ENCODE peak calls at places on chromosomes 6 and 20, in nine cellular contexts. C, R, Z, I, G, J, K, L and N are unnamed samples.

GRCh38 chr20:44552039-44552438 is 30.2 kb upstream of the SERINC3 start:
- DNase-seq in C (no peak), R (no peak), Z (no peak), I (no peak), G (no peak), J (no peak), K (no peak), L (no peak), N (no peak)

GRCh38 chr6:36445651-36446050 is 2.9 kb downstream of the KCTD20 start:
- DNase-seq in C (no peak), R (no peak), Z (no peak), I (no peak), G (no peak), J (no peak), K (no peak), L (no peak), N (no peak)

GRCh38 chr6:79756496-79756895 is 125.4 kb downstream of the SH3BGRL2 start:
- DNase-seq in C (peak; percentile 22), R (no peak), Z (no peak), I (no peak), G (no peak), J (no peak), K (no peak), L (no peak), N (peak; percentile 3)

GRCh38 chr6:108796875-108797274 is 51.3 kb upstream of the ARMC2 start:
- DNase-seq in C (no peak), R (no peak), Z (no peak), I (no peak), G (no peak), J (no peak), K (no peak), L (no peak), N (no peak)

GRCh38 chr6:48837744-48838143 is 625.3 kb downstream of the MMUT start:
- DNase-seq in C (no peak), R (no peak), Z (no peak), I (no peak), G (no peak), J (no peak), K (no peak), L (no peak), N (no peak)

GRCh38 chr6:46468611-46469010 is 22.6 kb downstream of the RCAN2 start:
- DNase-seq in C (no peak), R (no peak), Z (no peak), I (no peak), G (no peak), J (no peak), K (no peak), L (peak; percentile 9), N (no peak)

GRCh38 chr6:110625883-110626282 is 149.5 kb upstream of the SLC22A16 start:
- DNase-seq in C (no peak), R (no peak), Z (peak; percentile 7), I (no peak), G (peak; percentile 8), J (peak; percentile 29), K (peak; percentile 67), L (peak; percentile 44), N (no peak)

GRCh38 chr6:36432151-36432633 is 10.5 kb downstream of the PXT1 start:
- DNase-seq in C (peak; percentile 60), R (no peak), Z (no peak), I (no peak), G (no peak), J (peak; percentile 55), K (peak; percentile 53), L (peak; percentile 54), N (no peak)

GRCh38 chr20:15579703-15580102 is 993.5 kb downstream of the KIF16B start:
- DNase-seq in C (no peak), R (no peak), Z (no peak), I (no peak), G (no peak), J (no peak), K (no peak), L (no peak), N (peak; percentile 0)

GRCh38 chr6:72619883-72620696 is 1.8 kb upstream of the KCNQ5 start:
- DNase-seq in C (no peak), R (peak; percentile 50), Z (no peak), I (peak; percentile 51), G (no peak), J (peak; percentile 44), K (no peak), L (peak; percentile 80), N (no peak)

GRCh38 chr6:104613416-104614001 is 246.2 kb downstream of the HACE1 start:
- DNase-seq in C (no peak), R (no peak), Z (peak; percentile 5), I (no peak), G (no peak), J (peak; percentile 15), K (no peak), L (no peak), N (no peak)

GRCh38 chr20:51697119-51697826 is 70.9 kb downstream of the ATP9A start:
- DNase-seq in C (no peak), R (no peak), Z (no peak), I (no peak), G (no peak), J (no peak), K (peak; percentile 78), L (no peak), N (peak; percentile 46)

GRCh38 chr6:169954977-169955376 is 203.6 kb downstream of the ERMARD start:
- DNase-seq in C (no peak), R (no peak), Z (no peak), I (no peak), G (no peak), J (no peak), K (no peak), L (no peak), N (no peak)

GRCh38 chr6:90284745-90285481 is 11.7 kb downstream of the BACH2 start:
- DNase-seq in C (no peak), R (no peak), Z (no peak), I (no peak), G (peak; percentile 73), J (peak; percentile 84), K (peak; percentile 60), L (peak; percentile 52), N (peak; percentile 74)

GRCh38 chr20:23608251-23608846 is 2.6 kb upstream of the CST9 start:
- DNase-seq in C (no peak), R (no peak), Z (no peak), I (no peak), G (no peak), J (no peak), K (no peak), L (no peak), N (no peak)

GRCh38 chr20:21510995-21511394 is 2.9 kb downstream of the NKX2-2 start:
- DNase-seq in C (no peak), R (no peak), Z (no peak), I (no peak), G (no peak), J (no peak), K (no peak), L (no peak), N (no peak)

GRCh38 chr6:34970962-34971361 is 81.9 kb downstream of the ANKS1A start:
- DNase-seq in C (peak; percentile 58), R (no peak), Z (no peak), I (no peak), G (no peak), J (peak; percentile 34), K (no peak), L (peak; percentile 64), N (no peak)

GRCh38 chr6:109082178-109082577 is 12.5 kb downstream of the SESN1 start:
- DNase-seq in C (no peak), R (no peak), Z (no peak), I (no peak), G (peak; percentile 85), J (peak; percentile 8), K (no peak), L (peak; percentile 81), N (no peak)

GRCh38 chr6:39137235-39137634 is 22.2 kb upstream of the SAYSD1 start:
- DNase-seq in C (no peak), R (no peak), Z (peak; percentile 15), I (no peak), G (no peak), J (peak; percentile 7), K (peak; percentile 66), L (peak; percentile 56), N (peak; percentile 69)

GRCh38 chr6:167462913-167463312 is 138.0 kb downstream of the TTLL2 start:
- DNase-seq in C (no peak), R (no peak), Z (no peak), I (no peak), G (no peak), J (no peak), K (no peak), L (no peak), N (no peak)

GRCh38 chr20:50725722-50726000 is 5.7 kb upstream of the PARD6B start:
- DNase-seq in C (no peak), R (no peak), Z (no peak), I (no peak), G (no peak), J (no peak), K (no peak), L (no peak), N (no peak)

GRCh38 chr6:797479-798077 is 104.6 kb upstream of the EXOC2 start:
- DNase-seq in C (no peak), R (no peak), Z (peak; percentile 27), I (no peak), G (peak; percentile 31), J (peak; percentile 66), K (peak; percentile 66), L (peak; percentile 79), N (peak; percentile 70)

GRCh38 chr6:2876210-2877056 is 26.7 kb downstream of the SERPINB9 start:
- DNase-seq in C (peak; percentile 49), R (peak; percentile 79), Z (peak; percentile 87), I (no peak), G (peak; percentile 79), J (peak; percentile 92), K (peak; percentile 68), L (peak; percentile 91), N (peak; percentile 98)

GRCh38 chr6:166815629-166816028 is 140.7 kb downstream of the RNASET2 start:
- DNase-seq in C (no peak), R (no peak), Z (no peak), I (no peak), G (no peak), J (peak; percentile 7), K (peak; percentile 17), L (peak; percentile 23), N (peak; percentile 15)

GRCh38 chr6:4388675-4389074 is 253.3 kb upstream of the ECI2 start:
- DNase-seq in C (no peak), R (no peak), Z (peak; percentile 42), I (no peak), G (no peak), J (no peak), K (no peak), L (peak; percentile 8), N (no peak)

GRCh38 chr6:147507162-147508072 is 1.1 kb upstream of the SAMD5 start:
- DNase-seq in C (no peak), R (peak; percentile 46), Z (peak; percentile 26), I (no peak), G (no peak), J (peak; percentile 19), K (peak; percentile 33), L (peak; percentile 37), N (peak; percentile 16)

GRCh38 chr6:31829633-31830492 is 2.3 kb downstream of the HSPA1B start:
- DNase-seq in C (no peak), R (peak; percentile 39), Z (no peak), I (no peak), G (no peak), J (peak; percentile 69), K (peak; percentile 65), L (peak; percentile 75), N (peak; percentile 75)